ENCODE peak calls at places on chromosome 1, in nine cellular contexts. One of them, this sample, is unnamed.

GRCh38 chr1:79353224-79353623 is 346.7 kb upstream of the ADGRL4 start:
- DNase-seq in Panc1: no peak
- DNase-seq in CD8-positive, alpha-beta memory T cell: no peak
- DNase-seq in hepatocyte: peak; percentile 53
- DNase-seq in stomach: peak; percentile 33
- DNase-seq in effector memory CD4-positive, alpha-beta T cell: no peak
- DNase-seq in fibroblast of lung: peak; percentile 52
- DNase-seq in psoas muscle: no peak
- DNase-seq in kidney epithelial cell: no peak
- DNase-seq in this sample: peak; percentile 60

GRCh38 chr1:169999357-169999756 is 75.1 kb downstream of the KIFAP3 start:
- DNase-seq in stomach: no peak
- DNase-seq in Panc1: peak; percentile 17
- DNase-seq in effector memory CD4-positive, alpha-beta T cell: no peak
- DNase-seq in psoas muscle: no peak
- DNase-seq in hepatocyte: peak; percentile 5
- DNase-seq in CD8-positive, alpha-beta memory T cell: no peak
- DNase-seq in kidney epithelial cell: peak; percentile 32
- DNase-seq in fibroblast of lung: peak; percentile 96
- DNase-seq in this sample: peak; percentile 90

GRCh38 chr1:223770621-223771315 is 58.4 kb downstream of the CAPN2 start:
- DNase-seq in stomach: no peak
- DNase-seq in kidney epithelial cell: no peak
- DNase-seq in Panc1: no peak
- DNase-seq in effector memory CD4-positive, alpha-beta T cell: no peak
- DNase-seq in psoas muscle: no peak
- DNase-seq in CD8-positive, alpha-beta memory T cell: no peak
- DNase-seq in hepatocyte: no peak
- DNase-seq in fibroblast of lung: no peak
- DNase-seq in this sample: no peak

GRCh38 chr1:8962812-8963669 is 17.4 kb downstream of the CA6 start:
- DNase-seq in psoas muscle: peak; percentile 26
- DNase-seq in CD8-positive, alpha-beta memory T cell: no peak
- DNase-seq in stomach: peak; percentile 43
- DNase-seq in fibroblast of lung: no peak
- DNase-seq in Panc1: no peak
- DNase-seq in kidney epithelial cell: no peak
- DNase-seq in hepatocyte: peak; percentile 74
- DNase-seq in effector memory CD4-positive, alpha-beta T cell: no peak
- DNase-seq in this sample: peak; percentile 54

GRCh38 chr1:156549831-156550230 is 22.5 kb downstream of the IQGAP3 start:
- DNase-seq in CD8-positive, alpha-beta memory T cell: no peak
- DNase-seq in hepatocyte: no peak
- DNase-seq in Panc1: no peak
- DNase-seq in effector memory CD4-positive, alpha-beta T cell: no peak
- DNase-seq in stomach: no peak
- DNase-seq in kidney epithelial cell: no peak
- DNase-seq in fibroblast of lung: no peak
- DNase-seq in psoas muscle: no peak
- DNase-seq in this sample: peak; percentile 59

GRCh38 chr1:233614743-233615521 is 1.0 kb downstream of the KCNK1 start:
- DNase-seq in CD8-positive, alpha-beta memory T cell: no peak
- DNase-seq in fibroblast of lung: no peak
- DNase-seq in effector memory CD4-positive, alpha-beta T cell: no peak
- DNase-seq in psoas muscle: no peak
- DNase-seq in kidney epithelial cell: no peak
- DNase-seq in stomach: peak; percentile 37
- DNase-seq in hepatocyte: peak; percentile 39
- DNase-seq in Panc1: no peak
- DNase-seq in this sample: peak; percentile 61

GRCh38 chr1:51518033-51518729 is 885 bp downstream of the EPS15 start:
- DNase-seq in psoas muscle: peak; percentile 26
- DNase-seq in CD8-positive, alpha-beta memory T cell: peak; percentile 60
- DNase-seq in kidney epithelial cell: no peak
- DNase-seq in Panc1: no peak
- DNase-seq in fibroblast of lung: peak; percentile 31
- DNase-seq in effector memory CD4-positive, alpha-beta T cell: peak; percentile 41
- DNase-seq in hepatocyte: peak; percentile 80
- DNase-seq in stomach: peak; percentile 49
- DNase-seq in this sample: peak; percentile 42

GRCh38 chr1:108560143-108560429 is 186 bp downstream of the EEIG2 start:
- DNase-seq in hepatocyte: no peak
- DNase-seq in effector memory CD4-positive, alpha-beta T cell: no peak
- DNase-seq in CD8-positive, alpha-beta memory T cell: no peak
- DNase-seq in psoas muscle: no peak
- DNase-seq in stomach: no peak
- DNase-seq in Panc1: no peak
- DNase-seq in kidney epithelial cell: no peak
- DNase-seq in fibroblast of lung: no peak
- DNase-seq in this sample: no peak

GRCh38 chr1:233613252-233614172 is at the start of gene KCNK1:
- DNase-seq in CD8-positive, alpha-beta memory T cell: no peak
- DNase-seq in stomach: peak; percentile 86
- DNase-seq in effector memory CD4-positive, alpha-beta T cell: no peak
- DNase-seq in kidney epithelial cell: peak; percentile 81
- DNase-seq in hepatocyte: peak; percentile 86
- DNase-seq in psoas muscle: peak; percentile 67
- DNase-seq in fibroblast of lung: peak; percentile 94
- DNase-seq in Panc1: no peak
- DNase-seq in this sample: peak; percentile 87

GRCh38 chr1:110136911-110137310 is 13.4 kb upstream of the SLC6A17 start:
- DNase-seq in fibroblast of lung: no peak
- DNase-seq in stomach: peak; percentile 28
- DNase-seq in kidney epithelial cell: no peak
- DNase-seq in CD8-positive, alpha-beta memory T cell: no peak
- DNase-seq in Panc1: no peak
- DNase-seq in hepatocyte: peak; percentile 56
- DNase-seq in effector memory CD4-positive, alpha-beta T cell: peak; percentile 5
- DNase-seq in psoas muscle: no peak
- DNase-seq in this sample: no peak

GRCh38 chr1:19396280-19396679 is 84.2 kb downstream of the SLC66A1 start:
- DNase-seq in effector memory CD4-positive, alpha-beta T cell: no peak
- DNase-seq in CD8-positive, alpha-beta memory T cell: no peak
- DNase-seq in Panc1: no peak
- DNase-seq in stomach: no peak
- DNase-seq in fibroblast of lung: no peak
- DNase-seq in hepatocyte: no peak
- DNase-seq in kidney epithelial cell: no peak
- DNase-seq in psoas muscle: no peak
- DNase-seq in this sample: no peak

GRCh38 chr1:12336436-12336835 is 106.6 kb downstream of the VPS13D start:
- DNase-seq in fibroblast of lung: peak; percentile 85
- DNase-seq in CD8-positive, alpha-beta memory T cell: no peak
- DNase-seq in psoas muscle: no peak
- DNase-seq in hepatocyte: no peak
- DNase-seq in kidney epithelial cell: no peak
- DNase-seq in stomach: no peak
- DNase-seq in effector memory CD4-positive, alpha-beta T cell: no peak
- DNase-seq in Panc1: no peak
- DNase-seq in this sample: no peak

GRCh38 chr1:184387069-184387870 is 441 bp downstream of the C1orf21 start:
- DNase-seq in kidney epithelial cell: no peak
- DNase-seq in CD8-positive, alpha-beta memory T cell: peak; percentile 40
- DNase-seq in fibroblast of lung: peak; percentile 36
- DNase-seq in psoas muscle: peak; percentile 49
- DNase-seq in effector memory CD4-positive, alpha-beta T cell: no peak
- DNase-seq in stomach: no peak
- DNase-seq in hepatocyte: peak; percentile 33
- DNase-seq in Panc1: no peak
- DNase-seq in this sample: peak; percentile 48

GRCh38 chr1:71193153-71193552 is 112.3 kb upstream of the ZRANB2 start:
- DNase-seq in stomach: no peak
- DNase-seq in Panc1: no peak
- DNase-seq in fibroblast of lung: no peak
- DNase-seq in kidney epithelial cell: no peak
- DNase-seq in CD8-positive, alpha-beta memory T cell: no peak
- DNase-seq in effector memory CD4-positive, alpha-beta T cell: no peak
- DNase-seq in psoas muscle: no peak
- DNase-seq in hepatocyte: no peak
- DNase-seq in this sample: no peak

DNA sequence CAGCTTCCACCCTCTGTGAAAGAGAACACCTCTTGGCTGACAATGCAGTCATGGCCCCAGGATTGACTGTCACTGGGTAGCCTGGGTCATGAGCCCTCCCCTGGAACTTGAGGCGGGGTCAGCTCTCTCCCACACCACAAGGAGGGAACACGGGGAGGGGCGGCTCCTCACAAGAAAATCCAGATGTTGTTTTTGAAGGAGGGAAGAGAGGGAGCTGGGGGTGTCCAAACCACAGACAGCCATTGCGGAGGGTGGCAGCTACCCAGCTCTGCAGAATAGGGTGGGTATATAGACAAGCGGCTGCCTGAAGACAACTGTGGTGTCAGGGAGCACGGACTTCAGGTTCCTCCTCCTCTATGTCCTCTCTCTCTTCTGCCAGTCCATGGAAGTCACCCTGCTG is 60.7 kb upstream of the RUNX3 start:
- DNase-seq in psoas muscle: no peak
- DNase-seq in hepatocyte: no peak
- DNase-seq in stomach: no peak
- DNase-seq in Panc1: no peak
- DNase-seq in kidney epithelial cell: no peak
- DNase-seq in fibroblast of lung: no peak
- DNase-seq in CD8-positive, alpha-beta memory T cell: no peak
- DNase-seq in effector memory CD4-positive, alpha-beta T cell: no peak
- DNase-seq in this sample: no peak
- H3K27me3 ChIP-seq in psoas muscle: no peaks in the 10 kb centered on the region
- H3K27me3 ChIP-seq in hepatocyte: no peaks in the 10 kb centered on the region
- H3K27me3 ChIP-seq in stomach: no peaks in the 10 kb centered on the region
- H3K27me3 ChIP-seq in Panc1: no peaks in the 10 kb centered on the region
- H3K27me3 ChIP-seq in kidney epithelial cell: peaks cover 45% of the 10 kb centered on the region
- H3K27me3 ChIP-seq in fibroblast of lung: peaks cover 3% of the 10 kb centered on the region
- H3K27me3 ChIP-seq in CD8-positive, alpha-beta memory T cell: no peaks in the 10 kb centered on the region
- H3K27me3 ChIP-seq in effector memory CD4-positive, alpha-beta T cell: no peaks in the 10 kb centered on the region
- H3K27me3 ChIP-seq in this sample: peaks cover 2% of the 10 kb centered on the region

GRCh38 chr1:117107364-117107763 is 14.2 kb downstream of the TRIM45 start:
- DNase-seq in hepatocyte: no peak
- DNase-seq in kidney epithelial cell: no peak
- DNase-seq in CD8-positive, alpha-beta memory T cell: no peak
- DNase-seq in fibroblast of lung: no peak
- DNase-seq in Panc1: no peak
- DNase-seq in stomach: no peak
- DNase-seq in effector memory CD4-positive, alpha-beta T cell: no peak
- DNase-seq in psoas muscle: no peak
- DNase-seq in this sample: no peak

GRCh38 chr1:117101334-117101733 is 20.2 kb downstream of the TRIM45 start:
- DNase-seq in stomach: no peak
- DNase-seq in fibroblast of lung: no peak
- DNase-seq in effector memory CD4-positive, alpha-beta T cell: no peak
- DNase-seq in kidney epithelial cell: no peak
- DNase-seq in hepatocyte: no peak
- DNase-seq in psoas muscle: no peak
- DNase-seq in CD8-positive, alpha-beta memory T cell: no peak
- DNase-seq in Panc1: no peak
- DNase-seq in this sample: no peak

GRCh38 chr1:117110774-117111173 is 10.8 kb downstream of the TRIM45 start:
- DNase-seq in hepatocyte: no peak
- DNase-seq in kidney epithelial cell: no peak
- DNase-seq in effector memory CD4-positive, alpha-beta T cell: no peak
- DNase-seq in fibroblast of lung: peak; percentile 47
- DNase-seq in Panc1: no peak
- DNase-seq in CD8-positive, alpha-beta memory T cell: no peak
- DNase-seq in psoas muscle: no peak
- DNase-seq in stomach: no peak
- DNase-seq in this sample: peak; percentile 93

GRCh38 chr1:117106478-117106877 is 15.1 kb downstream of the TRIM45 start:
- DNase-seq in fibroblast of lung: no peak
- DNase-seq in stomach: no peak
- DNase-seq in Panc1: no peak
- DNase-seq in hepatocyte: no peak
- DNase-seq in CD8-positive, alpha-beta memory T cell: no peak
- DNase-seq in psoas muscle: no peak
- DNase-seq in effector memory CD4-positive, alpha-beta T cell: no peak
- DNase-seq in kidney epithelial cell: no peak
- DNase-seq in this sample: no peak

DNA sequence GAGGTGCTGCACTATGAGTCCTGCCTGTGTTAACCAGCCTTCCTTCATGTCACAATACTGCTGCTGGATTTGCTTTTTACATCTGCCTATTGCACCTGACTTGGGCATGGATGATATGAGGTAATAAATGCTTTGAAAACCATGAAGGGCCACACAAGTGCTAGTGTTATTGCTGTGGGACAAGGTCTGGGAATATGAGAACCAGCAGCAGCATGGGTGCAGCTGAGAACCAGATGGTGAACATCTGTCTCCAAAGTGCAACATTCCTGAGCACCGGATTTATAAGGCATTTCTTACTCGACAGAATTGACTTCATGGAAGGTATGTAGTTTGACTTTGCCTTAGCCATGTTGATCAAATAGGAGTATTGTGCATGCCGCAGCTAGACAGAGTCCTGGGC is 16.5 kb downstream of the TRIM45 start:
- DNase-seq in fibroblast of lung: no peak
- DNase-seq in psoas muscle: no peak
- DNase-seq in effector memory CD4-positive, alpha-beta T cell: no peak
- DNase-seq in hepatocyte: no peak
- DNase-seq in CD8-positive, alpha-beta memory T cell: no peak
- DNase-seq in Panc1: no peak
- DNase-seq in stomach: no peak
- DNase-seq in kidney epithelial cell: no peak
- DNase-seq in this sample: no peak
- H3K36me3 ChIP-seq in fibroblast of lung: peaks cover 3% of the 10 kb centered on the region
- H3K36me3 ChIP-seq in psoas muscle: peaks cover 51% of the 10 kb centered on the region
- H3K36me3 ChIP-seq in effector memory CD4-positive, alpha-beta T cell: peaks cover 9% of the 10 kb centered on the region
- H3K36me3 ChIP-seq in hepatocyte: no peaks in the 10 kb centered on the region
- H3K36me3 ChIP-seq in CD8-positive, alpha-beta memory T cell: peaks cover 8% of the 10 kb centered on the region
- H3K36me3 ChIP-seq in Panc1: no peaks in the 10 kb centered on the region
- H3K36me3 ChIP-seq in stomach: peaks cover 54% of the 10 kb centered on the region
- H3K36me3 ChIP-seq in kidney epithelial cell: peaks cover 3% of the 10 kb centered on the region
- H3K36me3 ChIP-seq in this sample: peaks cover 5% of the 10 kb centered on the region

GRCh38 chr1:181208967-181209366 is 120.5 kb downstream of the IER5 start:
- DNase-seq in stomach: no peak
- DNase-seq in psoas muscle: no peak
- DNase-seq in effector memory CD4-positive, alpha-beta T cell: no peak
- DNase-seq in hepatocyte: no peak
- DNase-seq in CD8-positive, alpha-beta memory T cell: no peak
- DNase-seq in kidney epithelial cell: no peak
- DNase-seq in Panc1: no peak
- DNase-seq in fibroblast of lung: no peak
- DNase-seq in this sample: no peak
- H3K4me3 ChIP-seq in stomach: no peak overlapping the region
- H3K4me3 ChIP-seq in psoas muscle: no peak overlapping the region
- H3K4me3 ChIP-seq in effector memory CD4-positive, alpha-beta T cell: no peak overlapping the region
- H3K4me3 ChIP-seq in hepatocyte: no peak overlapping the region
- H3K4me3 ChIP-seq in CD8-positive, alpha-beta memory T cell: no peak overlapping the region
- H3K4me3 ChIP-seq in kidney epithelial cell: no peak overlapping the region
- H3K4me3 ChIP-seq in Panc1: no peak overlapping the region
- H3K4me3 ChIP-seq in fibroblast of lung: no peak overlapping the region
- H3K4me3 ChIP-seq in this sample: no peak overlapping the region

DNA sequence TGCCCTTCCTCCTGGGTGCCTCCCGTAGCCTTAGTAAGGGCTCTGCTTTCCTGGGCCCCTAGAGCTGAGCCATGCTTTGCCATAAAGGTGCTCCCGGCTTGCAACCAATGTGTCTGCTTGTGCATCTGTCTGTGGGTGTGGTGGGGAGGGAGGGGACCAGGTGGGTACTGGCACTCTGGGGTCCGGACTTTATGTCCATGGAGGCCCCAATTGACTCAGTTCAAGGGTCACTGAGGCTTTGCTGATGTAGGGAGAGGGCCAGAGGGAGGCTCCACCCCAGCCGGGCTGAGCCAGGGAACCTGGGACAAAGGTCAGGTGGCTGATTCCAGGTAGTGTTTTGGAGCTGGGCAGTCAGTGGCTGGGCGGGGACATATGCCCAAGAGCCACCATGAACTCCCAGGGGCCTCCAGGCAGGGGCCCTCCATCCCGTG is 15.0 kb downstream of the TNFRSF25 start:
- DNase-seq in effector memory CD4-positive, alpha-beta T cell: no peak
- DNase-seq in kidney epithelial cell: no peak
- DNase-seq in hepatocyte: peak; percentile 76
- DNase-seq in fibroblast of lung: no peak
- DNase-seq in stomach: peak; percentile 57
- DNase-seq in CD8-positive, alpha-beta memory T cell: no peak
- DNase-seq in psoas muscle: no peak
- DNase-seq in Panc1: no peak
- DNase-seq in this sample: no peak
- H3K27me3 ChIP-seq in effector memory CD4-positive, alpha-beta T cell: peaks cover 19% of the 10 kb centered on the region
- H3K27me3 ChIP-seq in kidney epithelial cell: peaks cover 72% of the 10 kb centered on the region
- H3K27me3 ChIP-seq in hepatocyte: peaks cover 20% of the 10 kb centered on the region
- H3K27me3 ChIP-seq in fibroblast of lung: peaks cover 48% of the 10 kb centered on the region
- H3K27me3 ChIP-seq in stomach: peaks cover 82% of the 10 kb centered on the region
- H3K27me3 ChIP-seq in CD8-positive, alpha-beta memory T cell: peaks cover 24% of the 10 kb centered on the region
- H3K27me3 ChIP-seq in psoas muscle: no peaks in the 10 kb centered on the region
- H3K27me3 ChIP-seq in Panc1: no peaks in the 10 kb centered on the region
- H3K27me3 ChIP-seq in this sample: peaks cover 11% of the 10 kb centered on the region